ENCODE peak calls at places on chromosomes 12 and 14, in five cellular contexts. H is mesenchymal stem cell, W is H9, B is neuronal stem cell, N is H1. G is an unnamed sample.

GRCh38 chr12:131827961-131828534 is at the start of gene MMP17:
- DNase-seq in H (peak), W (peak), B (peak), N (no peak), G (peak)

GRCh38 chr12:16606201-16606849 is 363 bp upstream of the LMO3 start:
- DNase-seq in H (peak), W (peak), B (no peak), N (no peak), G (no peak)

GRCh38 chr14:99481745-99482099 is 513 bp downstream of the CCNK start:
- DNase-seq in H (peak), W (no peak), B (no peak), N (no peak), G (peak)

GRCh38 chr12:48795550-48796455 is 6.9 kb upstream of the ADCY6 start:
- DNase-seq in H (peak), W (peak), B (peak), N (no peak), G (peak)

GRCh38 chr12:119528241-119528640 is 65.3 kb upstream of the TMEM233 start:
- DNase-seq in H (no peak), W (no peak), B (peak), N (no peak), G (no peak)

GRCh38 chr14:106845286-106846087 is 1319.1 kb downstream of the TMEM121 start:
- DNase-seq in H (no peak), W (no peak), B (no peak), N (no peak), G (peak)

GRCh38 chr14:50608302-50608851 is 48.4 kb downstream of the ATL1 start:
- DNase-seq in H (no peak), W (no peak), B (no peak), N (no peak), G (no peak)

GRCh38 chr14:29521526-29522137 is 406.0 kb downstream of the PRKD1 start:
- DNase-seq in H (no peak), W (peak), B (peak), N (peak), G (peak)

GRCh38 chr12:47337581-47337980 is 257.8 kb upstream of the AMIGO2 start:
- DNase-seq in H (no peak), W (no peak), B (no peak), N (no peak), G (no peak)

DNA sequence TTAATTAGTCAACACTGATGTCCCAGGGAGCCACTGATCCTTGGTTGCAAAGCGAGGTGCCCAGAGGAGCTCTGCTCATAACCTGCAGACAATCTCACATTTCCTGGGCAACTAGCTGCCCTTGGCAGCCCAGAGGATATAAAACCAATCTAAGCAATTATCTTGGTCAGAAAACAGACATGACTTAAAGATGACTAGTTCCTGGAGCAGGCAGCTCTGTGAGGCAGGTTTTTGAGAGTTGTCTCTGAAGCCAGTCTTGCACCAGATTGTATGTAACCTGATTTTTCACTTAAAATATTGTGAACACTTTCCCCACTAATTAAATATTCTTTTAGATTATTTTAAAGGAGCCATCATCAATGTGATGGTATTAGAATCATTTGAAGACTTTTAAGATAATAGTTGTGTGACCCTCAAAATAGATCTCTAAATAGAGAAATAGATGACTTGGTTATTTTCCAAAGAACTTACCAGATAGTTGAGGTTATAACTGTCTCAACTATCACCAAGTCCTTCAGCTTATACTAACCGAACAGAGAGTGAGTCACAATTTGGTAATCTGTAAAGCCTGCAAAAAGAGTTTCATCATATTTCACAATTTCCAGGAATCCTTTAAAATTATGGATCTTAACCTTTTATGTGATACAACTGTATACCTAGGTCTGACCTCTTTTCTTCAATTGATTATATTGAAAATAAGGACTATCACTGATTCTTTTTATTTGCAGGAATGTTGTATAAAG is 75.9 kb downstream of the LIN7A start:
- DNase-seq in H (peak), W (no peak), B (no peak), N (no peak), G (no peak)
- H3K4ac ChIP-seq in H (no peak), W (no peak), B (no peak), N (no peak), G (no peak)

GRCh38 chr14:65904988-65905387 is 492.5 kb downstream of the FUT8 start:
- DNase-seq in H (no peak), W (no peak), B (no peak), N (no peak), G (no peak)
- H2BK12ac ChIP-seq in H (no peak), W (no peak), B (no peak), N (no peak), G (no peak)

GRCh38 chr14:103657466-103657865 is 28.5 kb downstream of the KLC1 start:
- DNase-seq in H (no peak), W (no peak), B (no peak), N (no peak), G (peak)
- H3K4ac ChIP-seq in H (no peak), W (no peak), B (no peak), N (no peak), G (no peak)

GRCh38 chr14:90722590-90722989 is 93.6 kb downstream of the TTC7B start:
- DNase-seq in H (no peak), W (no peak), B (no peak), N (no peak), G (no peak)
- H2BK12ac ChIP-seq in H (no peak), W (no peak), B (no peak), N (no peak), G (no peak)

GRCh38 chr12:14575585-14575984 is 7.9 kb upstream of the PLBD1 start:
- DNase-seq in H (no peak), W (no peak), B (no peak), N (no peak), G (no peak)
- H3K4ac ChIP-seq in H (no peak), W (no peak), B (no peak), N (no peak), G (no peak)

GRCh38 chr12:79655036-79655435 is 35.7 kb downstream of the PAWR start:
- DNase-seq in H (no peak), W (no peak), B (no peak), N (no peak), G (no peak)
- H2BK12ac ChIP-seq in H (no peak), W (no peak), B (no peak), N (no peak), G (no peak)

GRCh38 chr12:92905258-92905810 is 23.8 kb downstream of the EEA1 start:
- DNase-seq in H (no peak), W (no peak), B (no peak), N (no peak), G (no peak)

GRCh38 chr12:92898755-92899154 is 30.3 kb downstream of the EEA1 start:
- DNase-seq in H (peak), W (no peak), B (no peak), N (no peak), G (no peak)

GRCh38 chr12:92897844-92898243 is 31.3 kb downstream of the EEA1 start:
- DNase-seq in H (no peak), W (no peak), B (no peak), N (no peak), G (no peak)

DNA sequence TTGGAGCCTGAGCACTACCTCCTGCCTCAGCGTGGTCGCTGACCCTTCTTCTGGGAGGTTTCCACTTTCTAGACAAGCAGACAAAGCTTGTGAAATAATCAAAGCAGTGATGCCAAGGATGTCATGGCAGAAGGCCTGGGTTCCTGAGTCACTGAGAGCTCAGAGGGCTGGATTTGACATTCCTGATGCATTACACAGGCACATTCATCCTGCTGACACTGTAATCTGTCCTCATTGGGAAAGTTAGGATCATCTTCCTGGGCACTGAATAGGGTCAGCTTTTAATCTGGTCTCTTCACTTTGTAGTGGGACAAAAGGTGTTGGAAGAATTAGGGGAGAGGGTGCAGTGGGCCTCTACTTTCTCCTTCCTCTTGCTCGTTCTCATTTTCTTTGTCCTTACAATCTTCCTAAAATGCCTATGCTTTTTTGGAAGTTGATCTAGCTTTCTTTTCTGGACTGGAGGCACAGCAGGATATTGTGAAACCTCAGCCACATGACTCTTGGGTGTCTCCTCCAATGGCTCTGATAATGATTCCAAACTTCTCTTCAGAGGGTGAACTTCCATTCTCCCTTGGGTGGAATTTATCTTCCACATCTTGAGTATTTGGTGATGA is 29.6 kb downstream of the EEA1 start:
- DNase-seq in H (peak), W (no peak), B (no peak), N (peak), G (peak)
- H3K4ac ChIP-seq in H (no peak), W (no peak), B (no peak), N (no peak), G (no peak)